ENCODE peak calls at places on chromosomes 16 and 17, in seven cellular contexts. One of them, this sample, is unnamed. For H3K9me3, the result is how much of the 10 kb centered on the place peaks cover.

GRCh38 chr17:75315541-75316243 is 26.5 kb upstream of the SLC25A19 start:
- DNase-seq in prostate gland: no peak
- DNase-seq in IMR-90: peak
- DNase-seq in neuronal stem cell: no peak
- DNase-seq in CD8-positive, alpha-beta memory T cell: no peak
- DNase-seq in adrenal gland: no peak
- DNase-seq in heart right ventricle: no peak
- DNase-seq in this sample: no peak

GRCh38 chr17:67289174-67289876 is 44.3 kb upstream of the HELZ start:
- DNase-seq in prostate gland: peak
- DNase-seq in IMR-90: peak
- DNase-seq in neuronal stem cell: no peak
- DNase-seq in CD8-positive, alpha-beta memory T cell: no peak
- DNase-seq in adrenal gland: peak
- DNase-seq in heart right ventricle: peak
- DNase-seq in this sample: no peak

GRCh38 chr16:60107467-60107866 is 1373.4 kb upstream of the GOT2 start:
- DNase-seq in prostate gland: no peak
- DNase-seq in IMR-90: no peak
- DNase-seq in neuronal stem cell: no peak
- DNase-seq in CD8-positive, alpha-beta memory T cell: no peak
- DNase-seq in adrenal gland: no peak
- DNase-seq in heart right ventricle: no peak
- DNase-seq in this sample: no peak

GRCh38 chr17:83083368-83084201 is 4.2 kb downstream of the METRNL start:
- DNase-seq in prostate gland: no peak
- DNase-seq in IMR-90: peak
- DNase-seq in neuronal stem cell: no peak
- DNase-seq in CD8-positive, alpha-beta memory T cell: peak
- DNase-seq in adrenal gland: no peak
- DNase-seq in heart right ventricle: no peak
- DNase-seq in this sample: peak

GRCh38 chr16:78505544-78506371 is 406.3 kb downstream of the WWOX start:
- DNase-seq in prostate gland: no peak
- DNase-seq in IMR-90: no peak
- DNase-seq in neuronal stem cell: no peak
- DNase-seq in CD8-positive, alpha-beta memory T cell: no peak
- DNase-seq in adrenal gland: peak
- DNase-seq in heart right ventricle: peak
- DNase-seq in this sample: peak

GRCh38 chr17:46977348-46977747 is 1.7 kb downstream of the RPRML start:
- DNase-seq in prostate gland: no peak
- DNase-seq in IMR-90: peak
- DNase-seq in neuronal stem cell: peak
- DNase-seq in CD8-positive, alpha-beta memory T cell: no peak
- DNase-seq in adrenal gland: no peak
- DNase-seq in heart right ventricle: no peak
- DNase-seq in this sample: peak

GRCh38 chr17:7393613-7394451 is 493 bp downstream of the PLSCR3 start:
- DNase-seq in prostate gland: no peak
- DNase-seq in IMR-90: no peak
- DNase-seq in neuronal stem cell: no peak
- DNase-seq in CD8-positive, alpha-beta memory T cell: peak
- DNase-seq in adrenal gland: no peak
- DNase-seq in heart right ventricle: no peak
- DNase-seq in this sample: peak

GRCh38 chr17:78475211-78475610 is 96.8 kb downstream of the PGS1 start:
- DNase-seq in prostate gland: no peak
- DNase-seq in IMR-90: no peak
- DNase-seq in neuronal stem cell: no peak
- DNase-seq in CD8-positive, alpha-beta memory T cell: no peak
- DNase-seq in adrenal gland: no peak
- DNase-seq in heart right ventricle: no peak
- DNase-seq in this sample: no peak

GRCh38 chr17:65190467-65191095 is 53.4 kb downstream of the RGS9 start:
- DNase-seq in prostate gland: no peak
- DNase-seq in IMR-90: peak
- DNase-seq in neuronal stem cell: no peak
- DNase-seq in CD8-positive, alpha-beta memory T cell: no peak
- DNase-seq in adrenal gland: no peak
- DNase-seq in heart right ventricle: no peak
- DNase-seq in this sample: no peak

GRCh38 chr17:15967706-15968399 is 22.9 kb downstream of the ADORA2B start:
- DNase-seq in prostate gland: no peak
- DNase-seq in IMR-90: no peak
- DNase-seq in neuronal stem cell: no peak
- DNase-seq in CD8-positive, alpha-beta memory T cell: no peak
- DNase-seq in adrenal gland: no peak
- DNase-seq in heart right ventricle: no peak
- DNase-seq in this sample: no peak

GRCh38 chr16:84268661-84269060 is 26.0 kb upstream of the WFDC1 start:
- DNase-seq in prostate gland: no peak
- DNase-seq in IMR-90: no peak
- DNase-seq in neuronal stem cell: no peak
- DNase-seq in CD8-positive, alpha-beta memory T cell: no peak
- DNase-seq in adrenal gland: no peak
- DNase-seq in heart right ventricle: no peak
- DNase-seq in this sample: no peak

GRCh38 chr17:7122386-7122785 is 7.8 kb upstream of the ASGR2 start:
- DNase-seq in prostate gland: no peak
- DNase-seq in IMR-90: peak
- DNase-seq in neuronal stem cell: no peak
- DNase-seq in CD8-positive, alpha-beta memory T cell: no peak
- DNase-seq in adrenal gland: no peak
- DNase-seq in heart right ventricle: no peak
- DNase-seq in this sample: no peak

GRCh38 chr17:78900816-78901215 is 2.2 kb downstream of the CEP295NL start:
- DNase-seq in prostate gland: no peak
- DNase-seq in IMR-90: no peak
- DNase-seq in neuronal stem cell: no peak
- DNase-seq in CD8-positive, alpha-beta memory T cell: no peak
- DNase-seq in adrenal gland: no peak
- DNase-seq in heart right ventricle: no peak
- DNase-seq in this sample: no peak

GRCh38 chr16:30644334-30644830 is 6.4 kb upstream of the PRR14 start:
- DNase-seq in prostate gland: no peak
- DNase-seq in IMR-90: no peak
- DNase-seq in neuronal stem cell: no peak
- DNase-seq in CD8-positive, alpha-beta memory T cell: no peak
- DNase-seq in adrenal gland: no peak
- DNase-seq in heart right ventricle: no peak
- DNase-seq in this sample: no peak

GRCh38 chr17:80095844-80096475 is 5.4 kb upstream of the GAA start:
- DNase-seq in prostate gland: no peak
- DNase-seq in IMR-90: no peak
- DNase-seq in neuronal stem cell: no peak
- DNase-seq in CD8-positive, alpha-beta memory T cell: no peak
- DNase-seq in adrenal gland: no peak
- DNase-seq in heart right ventricle: no peak
- DNase-seq in this sample: no peak

GRCh38 chr17:41917957-41918391 is 777 bp downstream of the ACLY start:
- DNase-seq in prostate gland: peak
- DNase-seq in IMR-90: peak
- DNase-seq in neuronal stem cell: no peak
- DNase-seq in CD8-positive, alpha-beta memory T cell: peak
- DNase-seq in adrenal gland: peak
- DNase-seq in heart right ventricle: peak
- DNase-seq in this sample: peak

DNA sequence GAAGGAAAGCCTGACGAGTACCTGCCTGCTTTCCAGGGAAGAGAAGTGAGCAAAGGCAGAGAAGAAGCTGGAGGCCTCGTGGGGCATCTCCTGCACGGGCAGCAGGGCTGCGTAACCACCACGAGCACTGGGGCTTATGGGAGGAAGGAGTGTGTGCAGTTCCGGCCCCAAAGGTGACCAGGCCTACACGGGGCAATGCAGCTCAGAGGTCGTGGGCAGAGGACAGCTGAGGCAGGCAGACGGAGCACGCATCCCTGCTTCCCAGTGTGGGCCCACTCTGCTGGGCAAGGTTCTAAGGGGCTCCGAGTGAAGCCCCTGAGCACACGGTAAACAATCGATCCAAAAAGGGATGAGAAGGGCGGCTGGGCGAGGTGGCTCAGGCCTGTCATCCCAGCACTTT is 109.7 kb downstream of the ANKRD11 start:
- DNase-seq in prostate gland: no peak
- DNase-seq in IMR-90: no peak
- DNase-seq in neuronal stem cell: no peak
- DNase-seq in CD8-positive, alpha-beta memory T cell: no peak
- DNase-seq in adrenal gland: no peak
- DNase-seq in heart right ventricle: no peak
- DNase-seq in this sample: no peak
- H3K27ac ChIP-seq in prostate gland: no peak
- H3K27ac ChIP-seq in IMR-90: no peak
- H3K27ac ChIP-seq in neuronal stem cell: no peak
- H3K27ac ChIP-seq in CD8-positive, alpha-beta memory T cell: no peak
- H3K27ac ChIP-seq in adrenal gland: no peak
- H3K27ac ChIP-seq in heart right ventricle: no peak
- H3K27ac ChIP-seq in this sample: peak

DNA sequence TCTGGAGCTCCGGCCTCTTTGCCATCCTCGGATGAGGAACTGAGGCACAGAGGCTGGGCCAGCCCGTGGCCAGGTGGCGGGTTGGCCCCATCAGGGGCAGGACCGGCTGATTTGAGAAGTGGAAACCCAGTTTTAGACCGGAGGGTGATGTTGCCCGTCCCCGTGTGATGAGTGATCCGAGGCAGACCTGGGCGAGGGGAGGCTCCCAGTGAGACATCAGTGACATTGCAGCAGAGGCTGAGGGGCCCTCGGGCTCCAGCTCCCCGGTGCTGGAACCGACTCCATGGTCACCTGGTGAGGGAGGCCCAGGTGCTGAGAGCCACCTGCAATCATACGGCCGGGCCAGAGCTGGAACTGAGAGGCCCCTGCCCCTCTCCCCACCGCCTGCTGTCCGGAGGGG is 26.9 kb upstream of the CACNA1H start:
- DNase-seq in prostate gland: no peak
- DNase-seq in IMR-90: no peak
- DNase-seq in neuronal stem cell: no peak
- DNase-seq in CD8-positive, alpha-beta memory T cell: no peak
- DNase-seq in adrenal gland: no peak
- DNase-seq in heart right ventricle: no peak
- DNase-seq in this sample: no peak
- H3K9me3 ChIP-seq in prostate gland: under half
- H3K9me3 ChIP-seq in IMR-90: under half
- H3K9me3 ChIP-seq in neuronal stem cell: under half
- H3K9me3 ChIP-seq in CD8-positive, alpha-beta memory T cell: under half
- H3K9me3 ChIP-seq in adrenal gland: under half
- H3K9me3 ChIP-seq in heart right ventricle: under half
- H3K9me3 ChIP-seq in this sample: under half

GRCh38 chr17:50266384-50267073 is 7.7 kb upstream of the TMEM92 start:
- DNase-seq in prostate gland: peak
- DNase-seq in IMR-90: peak
- DNase-seq in neuronal stem cell: no peak
- DNase-seq in CD8-positive, alpha-beta memory T cell: no peak
- DNase-seq in adrenal gland: no peak
- DNase-seq in heart right ventricle: peak
- DNase-seq in this sample: no peak

GRCh38 chr17:50265690-50266306 is 8.5 kb upstream of the TMEM92 start:
- DNase-seq in prostate gland: no peak
- DNase-seq in IMR-90: no peak
- DNase-seq in neuronal stem cell: no peak
- DNase-seq in CD8-positive, alpha-beta memory T cell: no peak
- DNase-seq in adrenal gland: no peak
- DNase-seq in heart right ventricle: no peak
- DNase-seq in this sample: no peak

GRCh38 chr17:50268040-50268439 is 6.2 kb upstream of the TMEM92 start:
- DNase-seq in prostate gland: no peak
- DNase-seq in IMR-90: no peak
- DNase-seq in neuronal stem cell: no peak
- DNase-seq in CD8-positive, alpha-beta memory T cell: no peak
- DNase-seq in adrenal gland: no peak
- DNase-seq in heart right ventricle: no peak
- DNase-seq in this sample: no peak

GRCh38 chr17:50268632-50269287 is 5.5 kb upstream of the TMEM92 start:
- DNase-seq in prostate gland: no peak
- DNase-seq in IMR-90: peak
- DNase-seq in neuronal stem cell: no peak
- DNase-seq in CD8-positive, alpha-beta memory T cell: no peak
- DNase-seq in adrenal gland: no peak
- DNase-seq in heart right ventricle: no peak
- DNase-seq in this sample: peak

GRCh38 chr17:50267074-50267841 is 7.0 kb upstream of the TMEM92 start:
- DNase-seq in prostate gland: no peak
- DNase-seq in IMR-90: peak
- DNase-seq in neuronal stem cell: no peak
- DNase-seq in CD8-positive, alpha-beta memory T cell: no peak
- DNase-seq in adrenal gland: no peak
- DNase-seq in heart right ventricle: no peak
- DNase-seq in this sample: no peak
- H3K27ac ChIP-seq in prostate gland: no peak
- H3K27ac ChIP-seq in IMR-90: peak
- H3K27ac ChIP-seq in neuronal stem cell: no peak
- H3K27ac ChIP-seq in CD8-positive, alpha-beta memory T cell: no peak
- H3K27ac ChIP-seq in adrenal gland: no peak
- H3K27ac ChIP-seq in heart right ventricle: no peak
- H3K27ac ChIP-seq in this sample: no peak

GRCh38 chr16:911604-912321 is 59.0 kb downstream of the LMF1 start:
- DNase-seq in prostate gland: no peak
- DNase-seq in IMR-90: no peak
- DNase-seq in neuronal stem cell: no peak
- DNase-seq in CD8-positive, alpha-beta memory T cell: no peak
- DNase-seq in adrenal gland: no peak
- DNase-seq in heart right ventricle: no peak
- DNase-seq in this sample: no peak
- H3K9me3 ChIP-seq in prostate gland: under half
- H3K9me3 ChIP-seq in IMR-90: under half
- H3K9me3 ChIP-seq in neuronal stem cell: under half
- H3K9me3 ChIP-seq in CD8-positive, alpha-beta memory T cell: under half
- H3K9me3 ChIP-seq in adrenal gland: under half
- H3K9me3 ChIP-seq in heart right ventricle: under half
- H3K9me3 ChIP-seq in this sample: under half

DNA sequence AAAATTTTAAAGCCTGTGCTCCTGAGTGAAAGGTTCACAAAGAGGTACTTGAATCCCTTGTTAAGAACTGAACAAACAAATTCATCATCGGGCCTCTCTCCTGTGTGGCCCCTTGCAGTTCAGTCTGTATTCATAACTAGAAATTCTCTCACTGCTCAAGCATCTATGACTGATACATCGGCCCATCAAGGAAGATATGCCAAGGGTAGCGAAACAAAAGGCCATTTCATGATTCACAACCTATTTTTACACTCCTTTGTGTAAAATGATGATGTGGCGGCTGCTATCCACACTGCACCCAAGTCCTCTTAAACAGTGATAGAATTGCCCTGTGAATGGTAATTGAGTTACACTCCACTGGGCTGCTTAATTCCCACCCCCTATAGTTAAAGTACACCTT is 204.6 kb downstream of the STX8 start:
- DNase-seq in prostate gland: no peak
- DNase-seq in IMR-90: peak
- DNase-seq in neuronal stem cell: no peak
- DNase-seq in CD8-positive, alpha-beta memory T cell: no peak
- DNase-seq in adrenal gland: no peak
- DNase-seq in heart right ventricle: no peak
- DNase-seq in this sample: peak
- H3K27ac ChIP-seq in prostate gland: no peak
- H3K27ac ChIP-seq in IMR-90: no peak
- H3K27ac ChIP-seq in neuronal stem cell: no peak
- H3K27ac ChIP-seq in CD8-positive, alpha-beta memory T cell: no peak
- H3K27ac ChIP-seq in adrenal gland: no peak
- H3K27ac ChIP-seq in heart right ventricle: peak
- H3K27ac ChIP-seq in this sample: no peak

GRCh38 chr16:34758835-34759234 is 1299.4 kb downstream of the TP53TG3F start:
- DNase-seq in prostate gland: no peak
- DNase-seq in IMR-90: no peak
- DNase-seq in neuronal stem cell: no peak
- DNase-seq in CD8-positive, alpha-beta memory T cell: no peak
- DNase-seq in adrenal gland: no peak
- DNase-seq in heart right ventricle: no peak
- DNase-seq in this sample: no peak
- H3K9me3 ChIP-seq in prostate gland: under half
- H3K9me3 ChIP-seq in IMR-90: under half
- H3K9me3 ChIP-seq in neuronal stem cell: under half
- H3K9me3 ChIP-seq in CD8-positive, alpha-beta memory T cell: under half
- H3K9me3 ChIP-seq in adrenal gland: under half
- H3K9me3 ChIP-seq in heart right ventricle: under half
- H3K9me3 ChIP-seq in this sample: under half